ENCODE peak calls at places on chromosomes 7 and 10, in five cellular contexts. Z is tibial nerve, Q is body of pancreas, D is K562, H is uterus. K is an unnamed sample. For H3K4me1, the result is how much of the 10 kb centered on the place peaks cover.

GRCh38 chr10:110208614-110209398 is 1.4 kb downstream of the MXI1 start:
- DNase-seq in Q (peak), Z (peak), H (peak), D (peak), K (no peak)

GRCh38 chr10:96910488-96911395 is 78.6 kb downstream of the LCOR start:
- DNase-seq in D (peak), Q (peak), H (no peak), Z (no peak), K (no peak)

GRCh38 chr7:89826574-89826973 is 327.7 kb upstream of the STEAP1 start:
- DNase-seq in H (no peak), Z (no peak), Q (no peak), D (no peak), K (no peak)

GRCh38 chr10:88687853-88688467 is 18.1 kb upstream of the LIPK start:
- DNase-seq in D (peak), H (no peak), Z (no peak), Q (no peak), K (no peak)

GRCh38 chr10:132644544-132645530 is 107.2 kb downstream of the INPP5A start:
- DNase-seq in H (no peak), Q (no peak), D (no peak), Z (no peak), K (no peak)

GRCh38 chr7:151211155-151211772 is 976 bp upstream of the H2BK1 start:
- DNase-seq in H (no peak), Q (no peak), Z (no peak), D (no peak), K (no peak)

GRCh38 chr10:100996678-100997363 is 2.8 kb upstream of the LZTS2 start:
- DNase-seq in H (no peak), Z (no peak), Q (peak), D (peak), K (no peak)

GRCh38 chr7:119288401-119288800 is 984.6 kb upstream of the KCND2 start:
- DNase-seq in Z (no peak), D (no peak), Q (no peak), H (no peak), K (no peak)

GRCh38 chr7:127792528-127793342 is 140.7 kb downstream of the SND1 start:
- DNase-seq in D (peak), Z (no peak), H (no peak), Q (peak), K (no peak)

GRCh38 chr10:86260564-86260963 is 106.0 kb downstream of the GRID1 start:
- DNase-seq in D (no peak), Q (no peak), H (no peak), Z (no peak), K (no peak)

GRCh38 chr10:119776536-119776935 is 50.7 kb downstream of the INPP5F start:
- DNase-seq in D (no peak), H (no peak), Q (no peak), Z (no peak), K (no peak)

GRCh38 chr10:80599424-80599847 is 61.7 kb downstream of the SH2D4B start:
- DNase-seq in H (no peak), D (peak), Z (no peak), Q (peak), K (no peak)

GRCh38 chr10:79628988-79629954 is 18.5 kb downstream of the SFTPA1 start:
- DNase-seq in D (no peak), H (no peak), Z (no peak), Q (no peak), K (no peak)

GRCh38 chr7:92319243-92319642 is 73.5 kb downstream of the ANKIB1 start:
- DNase-seq in Q (no peak), Z (no peak), H (no peak), D (no peak), K (no peak)

GRCh38 chr10:11307937-11308336 is 290.3 kb downstream of the CELF2 start:
- DNase-seq in H (no peak), D (no peak), Z (no peak), Q (no peak), K (no peak)

GRCh38 chr10:18214692-18215563 is 74.7 kb downstream of the CACNB2 start:
- DNase-seq in Q (peak), D (peak), H (peak), Z (peak), K (no peak)

GRCh38 chr7:76225379-76225778 is 23.7 kb downstream of the SRRM3 start:
- DNase-seq in D (peak), H (no peak), Q (no peak), Z (no peak), K (no peak)

DNA sequence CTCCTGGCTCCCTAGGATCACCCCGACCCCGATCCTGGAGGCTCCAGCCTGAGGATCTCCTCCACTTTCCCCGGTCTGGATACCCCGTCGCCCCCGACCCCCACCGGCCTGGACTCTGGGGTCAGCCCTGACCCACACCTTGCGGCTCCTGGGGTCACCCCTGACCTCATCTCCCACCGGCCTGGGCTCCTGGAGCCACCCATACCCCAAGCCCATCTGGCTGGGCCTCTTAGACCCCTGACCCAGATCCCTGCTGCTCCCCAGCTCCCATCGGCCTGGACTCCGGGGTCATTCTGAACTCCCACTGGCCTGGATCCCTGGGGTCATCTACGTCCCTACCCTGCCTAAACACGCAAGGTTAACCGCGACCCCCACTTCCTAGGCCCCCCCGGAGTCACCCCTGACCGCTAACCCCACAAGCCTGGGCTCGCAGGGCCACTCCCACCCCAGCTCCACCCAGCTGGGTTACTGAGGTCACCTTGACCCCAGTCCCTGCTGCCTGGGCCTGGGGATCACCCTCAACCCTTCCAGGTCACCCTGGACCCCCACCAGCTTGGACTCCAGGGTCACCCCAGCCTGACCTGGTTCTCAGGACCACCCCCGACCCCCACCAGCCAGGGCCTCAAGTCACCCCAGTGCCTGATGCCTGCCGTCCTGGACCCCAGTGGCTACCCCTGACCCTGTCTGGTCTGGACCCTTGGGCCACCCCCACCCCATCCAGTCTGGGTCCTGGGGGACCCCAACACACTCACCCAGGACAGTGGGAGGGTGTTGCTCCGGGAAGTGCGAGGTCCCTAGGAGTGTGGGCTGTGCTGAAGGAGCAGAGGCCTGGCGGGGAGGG is 1.2 kb downstream of the FOXK1 start:
- DNase-seq in D (peak), Q (no peak), H (peak), Z (no peak), K (no peak)
- H3K27ac ChIP-seq in D (peak), Q (peak), H (peak), Z (peak), K (peak)

DNA sequence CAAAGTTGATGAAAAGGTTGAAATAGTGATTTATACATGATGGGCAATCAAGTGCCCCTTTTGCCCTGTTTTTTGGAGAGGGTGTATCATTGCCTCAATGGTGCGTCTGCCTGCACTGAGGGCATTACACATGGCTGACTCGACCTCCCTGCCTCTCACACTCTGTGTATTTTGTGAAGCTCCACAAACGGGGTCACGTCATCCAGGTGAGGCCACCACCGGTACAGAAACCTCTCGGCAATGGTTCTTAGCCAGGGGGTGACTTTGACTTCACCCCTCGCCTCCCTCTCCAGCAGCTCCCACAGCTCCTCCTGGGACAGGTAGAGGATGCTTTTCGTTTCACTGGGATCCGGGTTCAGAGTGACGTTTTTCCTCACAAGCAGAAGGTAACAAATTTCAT is 6.3 kb downstream of the IDI2 start:
- DNase-seq in D (no peak), Q (no peak), H (no peak), Z (no peak), K (no peak)
- TF ChIP-seq POLR2A in D (peak), Q (no peak), H (no peak), Z (no peak), K (no peak)

GRCh38 chr7:1865000-1865808 is 195.1 kb downstream of the ELFN1 start:
- DNase-seq in Z (no peak), Q (no peak), H (no peak), D (no peak), K (no peak)

GRCh38 chr7:1865809-1866255 is 195.8 kb downstream of the ELFN1 start:
- DNase-seq in D (no peak), Z (no peak), H (no peak), Q (no peak), K (no peak)

GRCh38 chr7:1862560-1862959 is 192.5 kb downstream of the ELFN1 start:
- DNase-seq in H (no peak), D (no peak), Z (no peak), Q (no peak), K (no peak)

GRCh38 chr7:1863091-1863900 is 193.2 kb downstream of the ELFN1 start:
- DNase-seq in H (no peak), Z (no peak), Q (no peak), D (no peak), K (no peak)

DNA sequence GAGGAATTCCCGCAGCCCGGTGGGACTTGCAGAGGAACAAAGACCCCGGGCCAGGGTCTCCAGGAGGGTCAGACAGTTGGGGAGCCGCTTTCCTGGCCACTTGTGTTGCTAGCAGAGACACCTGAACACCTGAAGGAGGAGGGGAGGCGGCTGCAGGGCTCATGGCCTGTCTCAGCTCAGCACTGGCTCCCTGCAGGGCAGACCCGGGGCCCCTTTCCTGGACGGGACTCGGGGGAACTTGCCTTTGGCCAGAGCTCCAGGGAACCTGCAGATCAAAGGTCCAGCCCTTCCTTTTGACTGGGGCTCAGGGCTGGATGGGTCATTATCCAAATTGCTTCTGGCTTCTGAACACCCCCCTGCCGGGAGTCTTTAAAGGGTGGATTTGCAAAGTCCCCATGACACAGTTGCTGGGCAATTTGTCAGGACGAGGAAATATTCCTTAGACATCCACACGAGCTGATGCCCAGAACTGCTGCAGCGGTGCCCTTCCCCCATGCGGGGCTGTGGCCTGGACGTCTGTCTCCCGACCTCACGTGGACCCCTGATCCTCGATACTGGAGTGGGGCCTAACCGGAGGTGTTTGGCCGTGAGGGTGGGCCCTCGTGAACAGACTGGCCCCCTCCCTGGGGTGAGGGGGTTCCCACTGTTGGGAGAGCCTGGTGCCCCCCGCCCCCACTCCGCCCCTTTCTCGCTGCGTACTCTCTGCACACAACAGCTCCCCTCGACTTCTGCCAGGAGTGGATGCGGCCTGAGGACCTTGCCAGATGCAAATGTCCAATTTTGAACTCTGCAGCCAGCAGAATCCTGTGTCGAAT is 194.3 kb downstream of the ELFN1 start:
- DNase-seq in Q (no peak), D (no peak), Z (no peak), H (no peak), K (no peak)
- H3K4me1 ChIP-seq in Q (under half), D (under half), Z (under half), H (under half), K (under half)

DNA sequence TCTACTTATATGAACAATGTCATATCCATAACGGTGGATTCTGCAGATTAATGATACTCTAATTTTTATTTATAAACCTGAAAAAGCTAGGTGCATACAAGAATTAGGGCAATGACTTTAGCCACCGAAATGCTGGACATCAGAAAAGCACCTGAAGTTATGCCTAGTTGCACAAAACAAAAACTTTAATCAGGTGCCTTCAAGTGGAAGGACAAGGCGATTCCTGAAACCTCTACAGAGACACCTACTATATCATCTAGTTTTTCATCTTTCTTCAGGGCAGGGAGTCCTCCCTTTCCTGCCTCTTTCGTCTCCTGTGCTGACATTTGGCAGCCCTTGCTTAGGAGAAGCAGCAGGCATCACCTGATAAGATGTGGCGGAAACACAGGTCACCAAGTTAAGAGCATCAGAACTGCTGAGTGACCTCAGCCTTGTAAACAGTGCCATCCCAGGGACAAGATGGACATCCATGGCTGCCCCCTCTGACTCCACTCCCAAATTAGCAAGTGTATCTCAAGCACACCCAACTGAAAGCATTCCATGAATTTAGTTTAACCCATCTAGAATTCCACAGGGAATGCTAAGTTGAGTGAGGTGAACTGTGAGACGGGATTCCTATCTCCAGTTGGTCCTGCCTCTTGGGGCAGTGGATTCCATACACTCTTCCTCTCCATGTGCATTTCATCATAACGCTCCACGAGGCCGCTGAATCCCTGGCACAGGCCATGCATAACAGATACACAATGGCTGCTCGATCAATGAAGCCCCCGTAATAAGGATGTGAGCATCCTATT is 5.8 kb downstream of the ITPRIP start:
- DNase-seq in Z (no peak), Q (no peak), H (no peak), D (peak), K (no peak)
- H3K27ac ChIP-seq in Z (peak), Q (peak), H (peak), D (peak), K (peak)

DNA sequence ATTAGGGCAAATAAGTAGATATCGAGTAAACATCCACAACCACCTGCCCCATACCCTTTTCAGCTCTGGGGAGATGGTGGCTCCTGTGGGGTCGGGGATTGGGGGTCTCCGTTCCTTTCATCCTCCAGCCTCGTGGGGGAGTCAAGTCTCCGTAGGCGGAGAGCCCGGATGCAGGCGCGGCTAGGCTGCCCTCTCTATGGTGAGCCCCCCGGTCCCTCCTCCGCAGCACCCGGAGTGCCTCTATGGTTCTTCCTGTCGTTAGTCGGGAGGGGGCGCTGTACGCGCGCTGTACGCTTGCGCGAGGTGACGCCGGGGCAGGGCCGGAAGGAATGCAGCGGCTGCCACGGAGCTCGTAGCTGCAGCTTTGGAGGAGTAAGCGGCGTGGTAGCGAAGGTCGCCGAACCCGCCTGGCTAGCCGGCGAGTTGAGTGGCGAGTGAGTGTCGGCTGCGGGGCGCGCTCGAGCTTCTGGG is 14.8 kb upstream of the MMD2 start:
- DNase-seq in D (peak), Z (peak), H (peak), Q (peak), K (peak)
- TF ChIP-seq POLR2A in D (peak), Z (peak), H (no peak), Q (peak), K (peak)

GRCh38 chr10:32951111-32951510 is 6.9 kb downstream of the ITGB1 start:
- DNase-seq in Q (no peak), D (no peak), Z (no peak), H (no peak), K (no peak)
- H3K4me1 ChIP-seq in Q (half or more), D (half or more), Z (under half), H (under half), K (half or more)

GRCh38 chr7:71706576-71706975 is 574.6 kb downstream of the GALNT17 start:
- DNase-seq in H (no peak), Z (no peak), Q (no peak), D (no peak), K (no peak)
- H3K27ac ChIP-seq in H (no peak), Z (no peak), Q (no peak), D (no peak), K (no peak)

GRCh38 chr10:31759124-31759798 is 169.4 kb downstream of the ARHGAP12 start:
- DNase-seq in Q (peak), Z (no peak), D (no peak), H (no peak), K (no peak)
- TF ChIP-seq POLR2A in Q (peak), Z (no peak), D (no peak), H (peak), K (no peak)

GRCh38 chr7:131174391-131174790 is 153.3 kb upstream of the MKLN1 start:
- DNase-seq in H (no peak), D (no peak), Z (no peak), Q (no peak), K (no peak)
- H3K4me1 ChIP-seq in H (under half), D (under half), Z (under half), Q (under half), K (under half)

DNA sequence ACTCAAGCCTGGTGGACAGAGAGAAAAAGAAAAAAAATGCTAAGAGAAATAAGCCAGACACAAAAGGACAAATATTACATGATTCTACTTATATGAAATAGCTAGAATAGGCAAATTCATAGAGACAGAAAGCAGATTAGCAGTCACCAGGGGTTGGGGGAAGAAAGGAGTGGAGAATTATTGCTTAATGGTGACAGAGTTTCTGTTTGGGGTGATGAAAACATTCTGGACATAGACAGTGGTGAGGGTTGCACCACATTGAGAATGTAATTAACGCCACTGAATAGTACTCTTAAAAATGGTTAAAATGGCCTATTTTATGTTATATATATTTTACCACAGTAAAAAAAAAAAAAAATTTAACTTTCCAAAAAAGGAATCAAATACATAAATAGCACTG is 6.4 kb upstream of the NT5C2 start:
- DNase-seq in Q (no peak), Z (no peak), D (no peak), H (no peak), K (no peak)
- H3K27ac ChIP-seq in Q (no peak), Z (no peak), D (no peak), H (no peak), K (no peak)